ENCODE peak calls at places on chromosomes 16 and 17, in five cellular contexts. O, C, H, P and Q are unnamed samples.

GRCh38 chr16:66899945-66900688 is 18.6 kb downstream of the CDH16 start:
- DNase-seq in H (no peak), C (no peak), P (no peak), O (peak; percentile 87), Q (no peak)

GRCh38 chr16:85728879-85729278 is 22.0 kb downstream of the C16orf74 start:
- DNase-seq in C (no peak), O (no peak), H (no peak), P (no peak), Q (no peak)

GRCh38 chr17:82424001-82424862 is 5.8 kb upstream of the OGFOD3 start:
- DNase-seq in C (peak; percentile 39), P (no peak), H (no peak), O (no peak), Q (no peak)

GRCh38 chr16:1760911-1761310 is 10.4 kb downstream of the NME3 start:
- DNase-seq in H (no peak), P (no peak), O (no peak), C (no peak), Q (no peak)

GRCh38 chr17:76388966-76389888 is 4.8 kb downstream of the SPHK1 start:
- DNase-seq in H (no peak), O (no peak), C (no peak), P (no peak), Q (no peak)

GRCh38 chr17:1709971-1710806 is at the start of gene TLCD2:
- DNase-seq in H (peak; percentile 88), O (peak; percentile 91), P (no peak), C (no peak), Q (no peak)

GRCh38 chr16:11016993-11017392 is 72.6 kb downstream of the CLEC16A start:
- DNase-seq in H (peak; percentile 94), P (no peak), C (no peak), O (peak; percentile 73), Q (no peak)

GRCh38 chr16:70527315-70527996 is 3.8 kb downstream of the SF3B3 start:
- DNase-seq in P (no peak), H (no peak), O (no peak), C (no peak), Q (no peak)

DNA sequence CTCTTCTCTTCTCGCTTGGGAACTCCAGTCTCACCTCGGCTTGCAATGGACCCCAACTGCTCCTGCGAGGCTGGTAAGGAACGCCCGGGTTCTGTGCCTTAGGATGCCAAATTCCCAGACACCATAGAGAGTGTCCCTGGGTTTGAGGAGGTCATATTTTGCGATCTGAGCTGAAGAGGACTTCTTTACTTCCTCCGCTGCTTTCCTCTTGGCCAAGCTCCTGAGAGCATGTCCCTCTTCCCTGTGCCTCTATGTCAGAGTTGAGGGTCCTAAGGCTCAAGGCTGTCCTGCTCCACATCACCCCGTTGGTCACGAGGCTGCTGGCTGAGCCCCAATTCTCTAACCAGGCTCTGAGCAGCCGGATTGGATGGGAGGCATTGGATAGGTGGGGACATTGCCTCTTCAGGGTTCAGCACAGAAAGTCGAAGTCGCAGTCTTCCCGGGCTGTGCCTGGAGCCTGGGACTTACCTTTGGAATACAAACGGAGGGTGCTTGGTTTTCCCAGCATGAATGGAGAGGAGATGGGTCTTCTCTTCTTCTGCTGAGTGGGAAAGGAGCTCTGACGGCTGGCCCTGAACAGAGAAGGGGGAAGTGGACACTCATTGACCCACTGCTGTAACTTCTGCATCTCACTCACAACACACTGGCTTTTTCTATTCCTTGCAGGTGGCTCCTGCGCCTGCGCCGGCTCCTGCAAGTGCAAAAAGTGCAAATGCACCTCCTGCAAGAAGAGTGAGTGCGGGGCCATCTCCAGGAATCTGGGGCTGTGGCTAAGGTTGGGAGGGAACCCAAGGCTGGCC is 426 bp downstream of the MT1H start:
- DNase-seq in O (no peak), H (no peak), P (no peak), C (no peak), Q (no peak)
- TF ChIP-seq CTCF in O (no peak), H (no peak), P (no peak), C (no peak), Q (no peak)

GRCh38 chr17:67390646-67391480 is 13.8 kb downstream of the PITPNC1 start:
- DNase-seq in O (no peak), C (peak; percentile 60), H (no peak), P (no peak), Q (no peak)
- TF ChIP-seq CTCF in O (no peak), C (no peak), H (no peak), P (no peak), Q (no peak)

DNA sequence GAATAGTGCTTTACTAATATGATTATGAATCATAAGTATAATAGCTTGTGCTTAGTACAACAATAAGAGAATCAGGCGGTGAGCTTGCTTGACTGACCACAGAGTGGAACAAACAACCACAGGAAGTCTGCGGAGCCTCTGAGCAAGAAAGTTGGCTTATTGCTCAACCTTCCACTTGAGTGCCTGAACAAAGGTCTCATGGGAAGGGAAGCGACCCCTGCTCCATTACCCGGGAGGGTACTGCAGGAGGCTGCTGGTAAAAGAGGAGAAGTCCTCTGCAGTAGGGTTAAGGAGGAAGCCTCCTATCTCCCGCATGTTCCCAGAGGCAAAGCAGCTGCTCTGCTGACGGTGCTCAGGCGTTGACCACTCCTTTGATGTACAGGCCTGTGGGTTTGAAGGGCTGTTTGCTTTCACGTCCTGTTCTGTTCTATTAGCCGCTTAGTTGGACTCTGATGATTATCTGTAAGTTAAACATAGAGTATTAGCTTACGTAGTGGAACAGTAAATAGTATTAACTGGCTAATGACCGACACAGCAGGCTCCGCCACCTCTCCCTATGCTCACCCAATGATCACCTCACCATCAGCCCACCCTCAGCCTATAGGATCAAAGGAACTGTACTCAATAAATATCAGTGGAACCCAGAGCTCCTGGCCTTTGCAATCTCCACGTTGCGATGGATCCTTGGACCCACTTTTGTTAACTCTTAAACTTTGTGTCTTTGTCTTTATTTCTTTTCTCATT is 17.5 kb downstream of the ALOX15B start:
- DNase-seq in O (peak; percentile 78), C (no peak), H (peak; percentile 57), P (no peak), Q (no peak)
- TF ChIP-seq CTCF in O (no peak), C (no peak), H (no peak), P (no peak), Q (no peak)

GRCh38 chr17:16464001-16464640 is 27.9 kb downstream of the LRRC75A start:
- DNase-seq in P (no peak), H (no peak), O (no peak), C (no peak), Q (no peak)
- TF ChIP-seq CTCF in P (no peak), H (no peak), O (no peak), C (no peak), Q (no peak)

DNA sequence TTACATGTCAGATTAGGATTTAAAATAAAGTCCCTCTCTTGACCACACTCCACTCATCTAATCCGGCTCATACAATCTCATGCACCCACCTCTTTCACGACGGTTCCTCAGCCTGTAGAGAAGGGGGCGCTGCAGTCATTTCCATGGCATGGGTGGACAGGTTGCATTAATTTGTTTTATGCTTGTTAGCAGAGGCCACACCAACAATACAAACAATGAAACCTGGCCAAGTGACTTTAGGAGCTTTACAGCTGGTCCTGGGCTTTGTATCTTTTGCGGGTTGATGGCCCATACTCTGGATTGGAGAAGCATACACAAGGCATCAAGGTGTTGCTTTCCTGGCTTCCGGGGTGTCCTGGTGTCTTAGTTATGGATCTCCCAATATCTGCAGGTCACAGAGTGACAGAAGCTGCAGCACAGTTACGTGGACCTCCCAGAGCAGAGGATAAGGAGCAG is 9.7 kb upstream of the SNF8 start:
- DNase-seq in P (no peak), O (no peak), H (no peak), C (no peak), Q (no peak)
- TF ChIP-seq CTCF in P (peak; percentile 52), O (no peak), H (no peak), C (no peak), Q (peak; percentile 55)

DNA sequence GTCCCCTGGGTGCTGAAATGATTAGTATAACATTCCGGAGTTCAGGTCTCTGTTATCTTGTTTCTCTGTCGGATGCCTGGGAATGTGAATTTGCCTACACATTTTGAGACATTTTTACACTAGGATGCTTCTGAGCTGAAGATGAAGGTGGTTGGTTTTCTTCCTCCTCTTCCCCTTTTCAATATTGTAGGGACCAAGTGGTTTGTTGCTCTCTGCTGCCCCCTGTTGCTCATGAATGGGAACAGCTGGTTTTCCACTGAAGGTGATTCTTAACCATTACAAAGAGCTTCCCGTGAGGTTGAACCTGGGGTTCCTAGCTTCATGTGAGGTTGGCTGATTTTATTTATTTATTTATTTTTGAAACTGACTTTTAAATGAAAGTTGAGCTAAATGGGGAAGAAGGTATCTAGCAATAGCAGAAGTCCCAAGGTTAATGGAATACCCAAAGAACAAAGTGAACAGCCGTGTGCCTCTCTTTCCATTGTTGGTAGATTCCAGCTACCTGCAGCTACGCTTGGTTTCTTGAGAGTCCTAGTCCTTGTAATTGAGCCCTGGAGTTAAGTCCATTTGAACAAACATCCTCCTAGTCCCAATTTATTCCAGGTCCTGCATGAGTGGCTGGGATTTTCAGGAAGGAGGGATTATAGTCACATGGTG is 983.9 kb upstream of the EEF2KMT start:
- DNase-seq in C (no peak), O (no peak), H (no peak), P (no peak), Q (no peak)
- TF ChIP-seq CTCF in C (no peak), O (peak; percentile 61), H (no peak), P (peak; percentile 14), Q (peak; percentile 86)

GRCh38 chr17:50620848-50621247 is 13.8 kb upstream of the ABCC3 start:
- DNase-seq in O (no peak), P (no peak), H (no peak), C (no peak), Q (no peak)
- TF ChIP-seq CTCF in O (no peak), P (no peak), H (no peak), C (no peak), Q (peak; percentile 38)